ENCODE peak calls at places on chromosomes 5 and 9, in ten cellular contexts. S, V, N, C, M, Q, R, J, Z and F are unnamed samples.

GRCh38 chr5:93296338-93296737 is 284.7 kb downstream of the NR2F1-AS1 start:
- DNase-seq in N (no peak), Q (no peak), V (no peak), S (no peak), C (no peak), M (no peak), R (no peak), J (no peak), Z (no peak), F (no peak)

GRCh38 chr5:144017631-144018030 is 152.8 kb downstream of the YIPF5 start:
- DNase-seq in J (no peak), Q (no peak), N (no peak), S (peak), C (no peak), M (no peak), R (no peak), V (no peak), Z (peak), F (no peak)

GRCh38 chr5:87347272-87347671 is 65.5 kb downstream of the CCNH start:
- DNase-seq in R (no peak), Z (no peak), C (no peak), V (no peak), N (no peak), M (no peak), S (peak), J (no peak), Q (no peak), F (no peak)

GRCh38 chr9:88173378-88173999 is 35.2 kb upstream of the SPATA31C2 start:
- DNase-seq in M (peak), Q (peak), R (peak), C (peak), J (no peak), V (no peak), S (peak), Z (peak), N (no peak), F (peak)

GRCh38 chr5:81303563-81303962 is 2.2 kb downstream of the ZCCHC9 start:
- DNase-seq in J (no peak), C (no peak), R (no peak), N (no peak), M (no peak), Z (peak), S (peak), V (no peak), Q (no peak), F (no peak)

GRCh38 chr5:97906135-97906534 is 723.1 kb upstream of the RIOK2 start:
- DNase-seq in V (no peak), N (no peak), C (no peak), Q (no peak), M (no peak), J (no peak), R (no peak), Z (no peak), S (no peak), F (no peak)

GRCh38 chr5:118891252-118891651 is 97.1 kb downstream of the DTWD2 start:
- DNase-seq in N (no peak), Z (no peak), M (no peak), Q (no peak), R (no peak), C (no peak), J (no peak), V (no peak), S (peak), F (no peak)

GRCh38 chr5:146965781-146966659 is 87.5 kb upstream of the PPP2R2B start:
- DNase-seq in Q (peak), C (peak), M (peak), J (peak), Z (peak), N (no peak), V (peak), R (peak), S (peak), F (peak)

GRCh38 chr5:168494057-168494555 is 7.8 kb downstream of the RARS1 start:
- DNase-seq in M (no peak), Q (peak), S (no peak), Z (no peak), N (no peak), J (no peak), R (no peak), V (no peak), C (no peak), F (no peak)

GRCh38 chr9:79046401-79046800 is 525.4 kb upstream of the TLE4 start:
- DNase-seq in V (no peak), Z (no peak), N (no peak), R (no peak), M (no peak), S (no peak), J (no peak), Q (no peak), C (no peak), F (no peak)

GRCh38 chr9:129414377-129415021 is 206.4 kb downstream of the C9orf50 start:
- DNase-seq in S (peak), J (peak), M (peak), Q (peak), Z (peak), V (no peak), C (no peak), N (peak), R (peak), F (no peak)

GRCh38 chr5:159444441-159445082 is 114.3 kb upstream of the IL12B start:
- DNase-seq in R (peak), V (no peak), S (peak), N (no peak), Z (peak), J (no peak), M (no peak), Q (peak), C (no peak), F (peak)

DNA sequence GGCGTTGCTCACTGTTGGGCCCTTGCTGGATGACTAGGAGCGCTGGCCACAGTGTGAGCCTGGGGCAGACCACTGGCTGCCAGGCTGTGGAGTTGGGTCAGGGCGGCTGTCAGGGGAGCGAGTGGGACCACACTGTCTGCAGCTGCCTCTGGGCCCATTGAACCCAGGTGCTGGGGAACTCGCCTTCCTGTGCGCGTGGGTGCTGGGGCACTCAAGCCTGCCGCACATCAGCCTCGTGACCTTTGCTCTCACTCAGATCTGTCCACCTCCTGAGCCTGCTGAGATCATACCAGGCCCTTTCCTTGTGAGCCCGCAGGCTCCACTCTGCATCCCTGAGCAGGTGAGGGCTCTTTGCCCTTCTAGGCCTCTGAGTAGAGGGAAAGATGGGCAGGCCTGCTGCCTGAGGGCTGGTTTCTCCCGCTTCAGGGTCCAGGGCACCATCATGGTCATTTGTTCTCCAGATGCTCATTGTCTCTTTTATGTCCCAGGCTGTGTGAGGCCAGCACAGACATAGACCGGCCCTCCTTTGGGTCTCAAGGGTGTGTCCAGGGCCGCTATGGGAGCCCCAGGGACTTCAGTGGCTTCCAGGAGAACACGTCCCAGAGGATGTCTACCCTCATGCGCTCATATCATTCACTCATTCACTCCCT is 26.5 kb downstream of the WNK2 start:
- DNase-seq in R (no peak), C (no peak), M (peak), Q (no peak), Z (no peak), S (no peak), N (peak), V (no peak), J (no peak), F (no peak)
- TF ChIP-seq CTCF in R (no peak), C (no peak), M (no peak), Q (no peak), Z (no peak), S (no peak), N (no peak), V (no peak), J (no peak), F (no peak)

GRCh38 chr5:83394190-83394589 is 77.4 kb upstream of the VCAN start:
- DNase-seq in N (no peak), Q (no peak), C (no peak), Z (no peak), S (no peak), R (no peak), J (no peak), M (no peak), V (no peak), F (no peak)

GRCh38 chr5:83387041-83387440 is 84.5 kb upstream of the VCAN start:
- DNase-seq in Z (no peak), M (no peak), C (no peak), R (no peak), N (no peak), S (peak), Q (no peak), J (no peak), V (no peak), F (no peak)

GRCh38 chr5:83385812-83386211 is 85.7 kb upstream of the VCAN start:
- DNase-seq in V (no peak), Z (no peak), C (no peak), M (no peak), J (no peak), R (no peak), S (no peak), Q (no peak), N (no peak), F (no peak)

GRCh38 chr5:83393467-83393866 is 78.1 kb upstream of the VCAN start:
- DNase-seq in N (no peak), J (no peak), V (no peak), C (no peak), S (no peak), M (no peak), Z (no peak), R (no peak), Q (no peak), F (no peak)

DNA sequence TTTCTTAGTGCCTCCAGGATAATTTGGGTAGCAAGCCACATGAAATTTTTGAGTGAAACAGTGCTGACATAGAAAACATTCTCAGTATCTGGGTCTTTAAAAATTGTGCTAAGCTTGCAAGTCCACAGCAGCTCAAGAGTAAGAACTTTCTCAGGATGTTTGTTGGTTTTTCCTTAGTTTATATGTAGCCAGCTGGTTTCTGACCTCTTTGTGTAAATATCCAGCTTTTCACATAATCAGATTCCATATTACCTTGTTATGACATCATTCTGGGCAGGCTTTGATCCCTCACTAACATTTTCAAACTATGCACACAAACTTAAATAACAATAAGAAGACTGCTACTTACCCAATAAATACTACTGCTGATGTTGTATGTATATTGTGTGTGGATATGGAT is 82.9 kb upstream of the VCAN start:
- DNase-seq in J (no peak), Q (no peak), C (no peak), S (no peak), N (no peak), M (no peak), V (no peak), R (no peak), Z (peak), F (no peak)
- TF ChIP-seq CTCF in J (no peak), Q (no peak), C (no peak), S (no peak), N (no peak), M (no peak), V (no peak), R (no peak), Z (no peak), F (no peak)

GRCh38 chr9:125548141-125548540 is 158.9 kb downstream of the MAPKAP1 start:
- DNase-seq in Q (no peak), C (no peak), R (no peak), S (no peak), V (no peak), M (no peak), Z (no peak), N (no peak), J (no peak), F (no peak)

GRCh38 chr9:125549465-125550215 is 157.4 kb downstream of the MAPKAP1 start:
- DNase-seq in C (peak), J (peak), Z (peak), S (peak), R (no peak), M (no peak), V (peak), Q (no peak), N (no peak), F (no peak)

GRCh38 chr9:125551781-125552180 is 155.2 kb downstream of the MAPKAP1 start:
- DNase-seq in V (no peak), Z (peak), M (no peak), C (no peak), N (no peak), Q (no peak), J (no peak), S (no peak), R (no peak), F (no peak)

GRCh38 chr9:125550633-125551032 is 156.4 kb downstream of the MAPKAP1 start:
- DNase-seq in R (no peak), Z (no peak), Q (no peak), S (no peak), M (no peak), C (no peak), V (no peak), N (no peak), J (no peak), F (no peak)

GRCh38 chr9:125550216-125550614 is 156.8 kb downstream of the MAPKAP1 start:
- DNase-seq in M (no peak), C (no peak), J (no peak), R (no peak), Z (peak), V (no peak), S (peak), Q (no peak), N (no peak), F (no peak)
- TF ChIP-seq CTCF in M (no peak), C (no peak), J (no peak), R (no peak), Z (no peak), V (no peak), S (no peak), Q (no peak), N (no peak), F (no peak)

DNA sequence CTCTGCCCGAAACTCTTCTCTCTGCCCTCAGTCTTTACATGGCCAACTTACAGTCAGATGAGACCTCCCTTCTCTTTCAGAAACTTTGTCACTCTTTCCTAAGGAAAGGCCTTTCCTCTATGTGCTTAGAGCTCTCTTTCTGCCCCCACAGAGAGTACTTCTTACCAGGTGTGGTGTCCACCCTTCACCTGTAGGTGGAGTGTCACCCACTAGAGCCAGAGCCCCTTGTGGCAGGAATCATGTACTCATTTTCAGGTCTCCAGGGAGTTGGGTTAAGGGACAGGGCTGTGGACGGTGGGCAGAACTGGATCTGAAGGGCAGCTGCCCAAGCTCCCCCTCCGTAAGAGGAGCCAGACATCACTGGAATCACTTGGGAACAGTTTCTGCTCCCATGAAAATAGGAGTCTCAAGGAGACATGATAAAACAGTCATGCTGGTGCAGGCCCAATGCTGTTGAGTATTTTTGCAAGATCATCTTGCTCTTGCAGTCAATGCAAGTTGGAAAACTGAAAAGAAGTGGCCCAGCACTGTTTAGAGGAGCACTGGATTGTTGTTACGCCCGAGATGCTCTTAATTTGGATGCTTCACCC is 436.7 kb downstream of the ZSWIM6 start:
- DNase-seq in J (no peak), S (no peak), C (no peak), R (peak), V (no peak), M (no peak), Z (peak), Q (peak), N (no peak), F (peak)
- TF ChIP-seq CTCF in J (no peak), S (peak), C (no peak), R (peak), V (peak), M (peak), Z (peak), Q (peak), N (peak), F (peak)

GRCh38 chr5:54727874-54728273 is 210.3 kb downstream of the SNX18 start:
- DNase-seq in Z (no peak), C (no peak), S (no peak), J (no peak), R (no peak), Q (no peak), N (no peak), M (no peak), V (peak), F (no peak)

GRCh38 chr5:54736003-54736797 is 218.6 kb downstream of the SNX18 start:
- DNase-seq in C (no peak), R (no peak), J (no peak), Q (no peak), N (no peak), Z (peak), M (no peak), S (no peak), V (no peak), F (no peak)

GRCh38 chr5:54733101-54733500 is 215.5 kb downstream of the SNX18 start:
- DNase-seq in J (no peak), S (no peak), N (no peak), V (no peak), C (no peak), Z (no peak), R (no peak), Q (no peak), M (no peak), F (no peak)

GRCh38 chr5:54732108-54732507 is 214.5 kb downstream of the SNX18 start:
- DNase-seq in N (no peak), Q (no peak), M (no peak), V (no peak), S (no peak), J (no peak), R (no peak), C (no peak), Z (no peak), F (no peak)
- TF ChIP-seq CTCF in N (no peak), Q (no peak), M (no peak), V (no peak), S (no peak), J (no peak), R (no peak), C (no peak), Z (no peak), F (no peak)

GRCh38 chr5:150561192-150561512 is 53.2 kb downstream of the NDST1 start:
- DNase-seq in Q (no peak), Z (no peak), J (no peak), R (no peak), C (no peak), N (no peak), M (no peak), S (no peak), V (no peak), F (no peak)
- TF ChIP-seq CTCF in Q (no peak), Z (no peak), J (no peak), R (peak), C (no peak), N (no peak), M (peak), S (no peak), V (no peak), F (no peak)

GRCh38 chr5:34521628-34522290 is 134.4 kb upstream of the RAI14 start:
- DNase-seq in R (no peak), N (no peak), J (no peak), V (no peak), S (no peak), Z (no peak), M (no peak), Q (no peak), C (no peak), F (no peak)

GRCh38 chr5:34524123-34524522 is 132.0 kb upstream of the RAI14 start:
- DNase-seq in M (no peak), N (no peak), R (no peak), Q (no peak), S (peak), V (no peak), C (no peak), Z (peak), J (no peak), F (no peak)

GRCh38 chr5:34525761-34526160 is 130.4 kb upstream of the RAI14 start:
- DNase-seq in V (no peak), J (no peak), Q (no peak), Z (no peak), M (no peak), C (no peak), R (no peak), S (no peak), N (no peak), F (no peak)

GRCh38 chr5:34522599-34523381 is 133.3 kb upstream of the RAI14 start:
- DNase-seq in S (peak), J (peak), C (peak), R (peak), N (no peak), M (peak), Z (peak), Q (peak), V (peak), F (peak)

DNA sequence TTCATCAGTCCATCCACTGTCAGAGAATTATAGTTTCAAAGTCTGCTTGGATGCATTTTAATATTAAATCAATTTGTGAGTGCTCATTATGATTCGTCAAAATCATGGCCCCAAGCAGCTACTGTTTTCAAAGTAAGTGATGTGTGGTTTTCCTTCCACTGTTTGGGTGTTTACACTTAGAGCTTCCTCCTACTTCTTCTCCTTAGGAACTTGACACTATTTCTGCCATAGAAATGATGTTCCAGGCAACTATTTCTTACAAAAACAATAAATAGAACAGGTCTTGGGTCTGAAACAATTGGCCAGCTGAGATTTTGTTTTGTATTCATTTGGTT is 132.8 kb upstream of the RAI14 start:
- DNase-seq in N (no peak), J (no peak), V (no peak), R (no peak), M (no peak), Z (no peak), S (no peak), Q (no peak), C (no peak), F (no peak)
- TF ChIP-seq CTCF in N (no peak), J (no peak), V (no peak), R (peak), M (no peak), Z (no peak), S (no peak), Q (no peak), C (no peak), F (no peak)

GRCh38 chr9:7094052-7094451 is 336.3 kb downstream of the KDM4C start:
- DNase-seq in J (no peak), C (no peak), Z (peak), V (peak), S (no peak), N (no peak), M (no peak), Q (peak), R (no peak), F (no peak)
- TF ChIP-seq CTCF in J (no peak), C (no peak), Z (peak), V (peak), S (peak), N (no peak), M (peak), Q (peak), R (peak), F (peak)

GRCh38 chr9:131461166-131461565 is 41.6 kb upstream of the POMT1 start:
- DNase-seq in N (no peak), Q (no peak), R (no peak), S (no peak), V (no peak), C (no peak), J (no peak), Z (no peak), M (no peak), F (no peak)

GRCh38 chr9:131457746-131458145 is 45.0 kb upstream of the POMT1 start:
- DNase-seq in Z (no peak), Q (no peak), M (no peak), N (no peak), S (no peak), R (no peak), C (no peak), V (no peak), J (no peak), F (no peak)

GRCh38 chr9:131464354-131465000 is 38.2 kb upstream of the POMT1 start:
- DNase-seq in N (no peak), Q (no peak), M (no peak), V (no peak), C (no peak), J (no peak), R (no peak), Z (peak), S (no peak), F (no peak)

GRCh38 chr9:131454028-131454427 is 48.7 kb upstream of the POMT1 start:
- DNase-seq in R (no peak), S (no peak), V (no peak), C (no peak), Z (no peak), N (peak), Q (no peak), J (no peak), M (no peak), F (no peak)

DNA sequence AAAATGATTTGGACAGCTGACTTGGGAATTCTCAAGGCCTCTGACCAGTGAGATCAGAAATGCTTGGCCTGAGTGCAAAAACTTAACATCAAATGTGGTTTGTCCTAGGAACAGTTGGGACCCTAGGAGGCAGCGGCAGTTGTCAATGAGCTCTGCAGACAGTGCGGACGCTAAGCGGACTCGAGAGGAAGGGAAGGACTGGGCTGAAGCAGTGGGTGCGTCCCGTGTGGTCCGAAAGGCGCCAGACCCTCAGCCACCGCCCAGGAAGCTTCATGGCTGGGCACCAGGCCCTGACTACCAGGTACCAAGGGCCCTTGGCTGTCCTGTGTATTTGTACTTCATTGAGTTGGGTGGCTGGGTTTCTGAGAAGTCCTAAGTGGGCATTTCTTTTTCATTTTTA is 43.7 kb upstream of the POMT1 start:
- DNase-seq in R (no peak), S (no peak), J (no peak), N (no peak), M (no peak), Q (no peak), C (no peak), Z (no peak), V (no peak), F (no peak)
- TF ChIP-seq CTCF in R (no peak), S (no peak), J (no peak), N (no peak), M (no peak), Q (no peak), C (no peak), Z (no peak), V (no peak), F (no peak)